ENCODE peak calls at places on chromosomes 4 and X, in four cellular contexts. H is PC-3, T is heart left ventricle, U is left ventricle myocardium inferior. B is an unnamed sample. For H3K4me1, the result is how much of the 10 kb centered on the place peaks cover.

GRCh38 chr4:33930497-33930896 is 2313.8 kb downstream of the ARAP2 start:
- DNase-seq in T (no peak), H (peak), U (no peak), B (no peak)

GRCh38 chrX:109927663-109928273 is 75.1 kb upstream of the TMEM164 start:
- DNase-seq in H (no peak), T (peak), U (peak), B (no peak)

GRCh38 chr4:82811838-82812672 is 13.5 kb upstream of the SCD5 start:
- DNase-seq in H (no peak), T (no peak), U (no peak), B (no peak)

GRCh38 chr4:16767251-16767650 is 131.2 kb downstream of the LDB2 start:
- DNase-seq in U (no peak), T (no peak), H (no peak), B (no peak)

GRCh38 chr4:165560941-165561340 is 182.1 kb downstream of the CPE start:
- DNase-seq in U (no peak), H (no peak), T (no peak), B (no peak)

GRCh38 chr4:145308598-145308997 is 128.2 kb upstream of the OTUD4 start:
- DNase-seq in U (no peak), H (no peak), T (no peak), B (no peak)

GRCh38 chr4:68272860-68273259 is 27.4 kb upstream of the TMPRSS11B start:
- DNase-seq in H (peak), U (no peak), T (no peak), B (no peak)

GRCh38 chr4:147732516-147733193 is 767 bp downstream of the ARHGAP10 start:
- DNase-seq in H (peak), U (peak), T (peak), B (peak)

GRCh38 chr4:53786632-53787031 is 195.3 kb upstream of the LNX1 start:
- DNase-seq in H (no peak), T (no peak), U (no peak), B (no peak)

GRCh38 chrX:15866141-15866540 is 11.5 kb upstream of the AP1S2 start:
- DNase-seq in H (no peak), U (no peak), T (no peak), B (no peak)

GRCh38 chrX:74422576-74423288 is 1.4 kb downstream of the SLC16A2 start:
- DNase-seq in U (peak), H (no peak), T (peak), B (peak)

GRCh38 chr4:72991889-72992288 is 77.6 kb downstream of the COX18 start:
- DNase-seq in U (no peak), H (peak), T (no peak), B (no peak)

GRCh38 chr4:37674446-37674845 is 11.7 kb downstream of the RELL1 start:
- DNase-seq in U (no peak), T (no peak), H (no peak), B (no peak)

GRCh38 chrX:53831662-53832635 is 145.4 kb upstream of the HUWE1 start:
- DNase-seq in U (no peak), H (peak), T (no peak), B (peak)

GRCh38 chr4:69875986-69876542 is 16.1 kb upstream of the SULT1E1 start:
- DNase-seq in H (no peak), U (no peak), T (no peak), B (no peak)

GRCh38 chr4:5891563-5892320 is 1.1 kb downstream of the CRMP1 start:
- DNase-seq in H (no peak), U (no peak), T (no peak), B (no peak)

GRCh38 chr4:188387134-188387791 is 248.0 kb downstream of the TRIML1 start:
- DNase-seq in T (no peak), U (no peak), H (no peak), B (no peak)

GRCh38 chrX:139739138-139739537 is 31.2 kb upstream of the MCF2 start:
- DNase-seq in H (peak), U (no peak), T (no peak), B (no peak)

GRCh38 chr4:42640613-42641012 is 16.3 kb downstream of the ATP8A1 start:
- DNase-seq in U (no peak), T (no peak), H (no peak), B (no peak)
- H3K4me1 ChIP-seq in U (half or more), T (under half), H (under half), B (under half)

DNA sequence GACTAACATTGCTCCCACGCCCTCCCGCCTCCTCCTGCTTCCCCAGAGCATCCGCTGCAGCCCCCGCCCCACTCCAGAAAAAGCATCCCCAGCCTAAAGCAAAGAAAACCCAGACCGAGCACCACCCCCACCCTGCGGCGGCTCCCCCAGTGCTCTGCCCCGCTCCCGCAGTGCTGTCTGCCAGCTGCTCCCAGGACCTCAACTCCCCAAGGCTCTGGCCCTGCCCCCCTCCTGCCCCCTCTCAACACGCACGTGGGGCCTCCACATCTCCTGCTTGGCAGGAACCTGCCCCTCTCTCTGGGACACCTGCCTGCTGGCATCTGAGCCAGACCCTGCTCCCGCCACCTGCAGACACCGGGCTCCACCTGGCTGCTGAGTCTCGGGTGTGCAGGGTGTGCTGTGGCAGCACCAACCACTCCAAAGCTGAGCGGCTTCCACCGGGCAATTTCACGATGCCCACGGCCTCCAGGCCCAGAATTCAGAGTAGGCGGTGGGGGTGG is 79.4 kb downstream of the FAM53A start:
- DNase-seq in H (peak), U (no peak), T (no peak), B (no peak)
- TF ChIP-seq CTCF in H (peak), U (no peak), T (peak), B (no peak)

GRCh38 chr4:77126844-77127614 is 30.0 kb upstream of the CCNG2 start:
- DNase-seq in T (no peak), H (no peak), U (no peak), B (no peak)
- H3K4me1 ChIP-seq in T (under half), H (under half), U (under half), B (under half)

GRCh38 chrX:63755892-63756291 is 29.1 kb downstream of the ARHGEF9 start:
- DNase-seq in U (no peak), T (no peak), H (no peak), B (no peak)

GRCh38 chrX:63765692-63766091 is 19.3 kb downstream of the ARHGEF9 start:
- DNase-seq in T (no peak), H (no peak), U (no peak), B (no peak)

GRCh38 chrX:63764946-63765345 is 20.1 kb downstream of the ARHGEF9 start:
- DNase-seq in T (no peak), H (peak), U (no peak), B (no peak)

GRCh38 chrX:63761639-63762038 is 23.4 kb downstream of the ARHGEF9 start:
- DNase-seq in H (no peak), T (no peak), U (no peak), B (no peak)
- TF ChIP-seq CTCF in H (peak), T (no peak), U (peak), B (no peak)

GRCh38 chr4:99847362-99847976 is 30.8 kb downstream of the DAPP1 start:
- DNase-seq in U (no peak), H (no peak), T (no peak), B (no peak)
- H3K4me1 ChIP-seq in U (under half), H (under half), T (under half), B (under half)

DNA sequence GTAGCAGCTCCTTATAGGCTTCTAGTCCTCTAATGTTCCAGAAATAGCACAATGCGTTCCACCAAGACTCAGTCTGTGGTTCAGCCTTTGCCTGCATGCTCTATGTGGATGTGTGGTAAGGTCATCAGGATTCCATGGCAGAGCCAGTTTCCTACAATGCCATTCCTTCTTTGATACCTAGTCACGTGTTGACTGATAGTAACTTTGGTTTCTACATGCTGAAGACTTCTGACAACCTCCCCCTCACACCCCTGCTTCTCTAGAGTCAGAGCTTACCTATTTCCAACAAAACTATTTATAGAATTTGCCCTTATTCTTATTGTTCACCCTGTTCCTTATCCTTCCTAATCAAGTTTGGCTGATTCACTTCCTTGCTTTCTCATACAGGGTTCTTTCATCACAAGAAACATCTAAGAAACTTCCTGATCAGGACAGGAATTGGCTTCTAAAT is 81.1 kb downstream of the CT47B1 start:
- DNase-seq in U (no peak), T (no peak), H (peak), B (no peak)
- TF ChIP-seq CTCF in U (no peak), T (no peak), H (no peak), B (no peak)

GRCh38 chr4:87055340-87055739 is 120.5 kb downstream of the AFF1 start:
- DNase-seq in T (no peak), U (no peak), H (no peak), B (no peak)
- H3K4me1 ChIP-seq in T (half or more), U (half or more), H (under half), B (under half)

GRCh38 chrX:134423606-134424005 is 36.4 kb upstream of the HPRT1 start:
- DNase-seq in H (peak), U (no peak), T (no peak), B (no peak)
- TF ChIP-seq CTCF in H (peak), U (peak), T (no peak), B (peak)

GRCh38 chr4:85514783-85515182 is 39.8 kb downstream of the ARHGAP24 start:
- DNase-seq in U (no peak), H (no peak), T (no peak), B (no peak)

GRCh38 chr4:85514117-85514516 is 39.2 kb downstream of the ARHGAP24 start:
- DNase-seq in T (no peak), H (no peak), U (no peak), B (no peak)

GRCh38 chr4:85510632-85510984 is 35.7 kb downstream of the ARHGAP24 start:
- DNase-seq in U (no peak), H (no peak), T (no peak), B (no peak)

GRCh38 chr4:85512446-85513205 is 37.7 kb downstream of the ARHGAP24 start:
- DNase-seq in U (no peak), T (no peak), H (no peak), B (no peak)

GRCh38 chr4:85515701-85516100 is 40.8 kb downstream of the ARHGAP24 start:
- DNase-seq in H (no peak), U (no peak), T (no peak), B (no peak)
- H3K4me1 ChIP-seq in H (under half), U (under half), T (under half), B (under half)

GRCh38 chr4:169940460-169940859 is 85.7 kb downstream of the MFAP3L start:
- DNase-seq in T (no peak), U (no peak), H (no peak), B (no peak)
- TF ChIP-seq CTCF in T (no peak), U (no peak), H (no peak), B (no peak)